ENCODE peak calls at places on chromosomes 3 and 15, in four cellular contexts. H is transverse colon, W is esophagus squamous epithelium, I is mucosa of descending colon. M is an unnamed sample. For H3K4me1, the result is how much of the 10 kb centered on the place peaks cover.

GRCh38 chr15:50353251-50353998 is 1.6 kb downstream of the GABPB1 start:
- DNase-seq in H (no peak), W (no peak), I (no peak), M (no peak)

GRCh38 chr15:27398631-27399030 is 427.6 kb downstream of the GABRG3 start:
- DNase-seq in H (no peak), W (no peak), I (no peak), M (no peak)

GRCh38 chr3:57952208-57952631 is 56.0 kb upstream of the FLNB start:
- DNase-seq in H (no peak), W (no peak), I (peak), M (no peak)

GRCh38 chr3:155548194-155548593 is 196.7 kb downstream of the PLCH1 start:
- DNase-seq in H (no peak), W (no peak), I (no peak), M (no peak)

GRCh38 chr15:33737687-33738606 is 230.3 kb upstream of the CHRM5 start:
- DNase-seq in H (peak), W (no peak), I (no peak), M (no peak)

GRCh38 chr15:78050851-78051250 is 26.7 kb downstream of the TBC1D2B start:
- DNase-seq in H (no peak), W (no peak), I (no peak), M (no peak)

GRCh38 chr3:43770426-43771103 is 79.8 kb downstream of the ABHD5 start:
- DNase-seq in H (peak), W (no peak), I (peak), M (peak)

GRCh38 chr15:92914103-92914499 is 14.0 kb downstream of the CHD2 start:
- DNase-seq in H (no peak), W (no peak), I (no peak), M (no peak)

GRCh38 chr3:10984371-10984896 is 8.1 kb upstream of the SLC6A1 start:
- DNase-seq in H (no peak), W (no peak), I (no peak), M (no peak)

GRCh38 chr3:50270422-50270831 is 1.5 kb downstream of the SEMA3B start:
- DNase-seq in H (no peak), W (no peak), I (peak), M (no peak)

GRCh38 chr3:178350763-178351162 is 185.5 kb upstream of the KCNMB2 start:
- DNase-seq in H (no peak), W (no peak), I (no peak), M (no peak)

GRCh38 chr3:141386611-141387110 is 18.4 kb downstream of the ZBTB38 start:
- DNase-seq in H (no peak), W (no peak), I (no peak), M (no peak)

GRCh38 chr3:64242435-64242834 is 17.2 kb upstream of the PRICKLE2 start:
- DNase-seq in H (no peak), W (no peak), I (no peak), M (no peak)

GRCh38 chr3:143970773-143971366 is 753 bp upstream of the DIPK2A start:
- DNase-seq in H (peak), W (peak), I (peak), M (peak)

GRCh38 chr3:39378092-39378491 is 5.1 kb upstream of the SLC25A38 start:
- DNase-seq in H (peak), W (no peak), I (no peak), M (peak)

GRCh38 chr3:81380234-81380633 is 381.2 kb downstream of the GBE1 start:
- DNase-seq in H (no peak), W (no peak), I (no peak), M (no peak)

GRCh38 chr3:157335677-157336076 is 101.0 kb upstream of the PTX3 start:
- DNase-seq in H (no peak), W (no peak), I (no peak), M (no peak)

GRCh38 chr3:183277260-183277659 is 24.2 kb downstream of the B3GNT5 start:
- DNase-seq in H (no peak), W (no peak), I (no peak), M (no peak)

GRCh38 chr15:80856400-80856799 is 77.2 kb downstream of the CEMIP start:
- DNase-seq in H (no peak), W (no peak), I (no peak), M (no peak)

GRCh38 chr3:79517766-79518413 is 249.9 kb downstream of the ROBO1 start:
- DNase-seq in H (no peak), W (no peak), I (no peak), M (no peak)

GRCh38 chr3:153513236-153513635 is 351.2 kb downstream of the RAP2B start:
- DNase-seq in H (no peak), W (no peak), I (no peak), M (no peak)

GRCh38 chr3:183298708-183299153 is 45.7 kb downstream of the B3GNT5 start:
- DNase-seq in H (peak), W (peak), I (peak), M (peak)

GRCh38 chr3:23900744-23901143 is 16.0 kb downstream of the NKIRAS1 start:
- DNase-seq in H (no peak), W (no peak), I (no peak), M (no peak)

GRCh38 chr15:31401282-31401681 is 74.6 kb downstream of the KLF13 start:
- DNase-seq in H (no peak), W (no peak), I (no peak), M (no peak)

GRCh38 chr15:55116636-55117035 is 80.1 kb downstream of the RSL24D1 start:
- DNase-seq in H (no peak), W (no peak), I (no peak), M (no peak)

GRCh38 chr15:92882697-92883642 is 17.2 kb upstream of the CHD2 start:
- DNase-seq in H (no peak), W (peak), I (peak), M (peak)

GRCh38 chr3:53171109-53171453 is 10.1 kb downstream of the PRKCD start:
- DNase-seq in H (no peak), W (no peak), I (no peak), M (no peak)

GRCh38 chr3:53171827-53172505 is 11.0 kb downstream of the PRKCD start:
- DNase-seq in H (no peak), W (no peak), I (no peak), M (no peak)

GRCh38 chr3:53173107-53173506 is 12.1 kb downstream of the PRKCD start:
- DNase-seq in H (no peak), W (no peak), I (no peak), M (no peak)

GRCh38 chr3:53175613-53176537 is 14.9 kb downstream of the PRKCD start:
- DNase-seq in H (no peak), W (no peak), I (no peak), M (no peak)

DNA sequence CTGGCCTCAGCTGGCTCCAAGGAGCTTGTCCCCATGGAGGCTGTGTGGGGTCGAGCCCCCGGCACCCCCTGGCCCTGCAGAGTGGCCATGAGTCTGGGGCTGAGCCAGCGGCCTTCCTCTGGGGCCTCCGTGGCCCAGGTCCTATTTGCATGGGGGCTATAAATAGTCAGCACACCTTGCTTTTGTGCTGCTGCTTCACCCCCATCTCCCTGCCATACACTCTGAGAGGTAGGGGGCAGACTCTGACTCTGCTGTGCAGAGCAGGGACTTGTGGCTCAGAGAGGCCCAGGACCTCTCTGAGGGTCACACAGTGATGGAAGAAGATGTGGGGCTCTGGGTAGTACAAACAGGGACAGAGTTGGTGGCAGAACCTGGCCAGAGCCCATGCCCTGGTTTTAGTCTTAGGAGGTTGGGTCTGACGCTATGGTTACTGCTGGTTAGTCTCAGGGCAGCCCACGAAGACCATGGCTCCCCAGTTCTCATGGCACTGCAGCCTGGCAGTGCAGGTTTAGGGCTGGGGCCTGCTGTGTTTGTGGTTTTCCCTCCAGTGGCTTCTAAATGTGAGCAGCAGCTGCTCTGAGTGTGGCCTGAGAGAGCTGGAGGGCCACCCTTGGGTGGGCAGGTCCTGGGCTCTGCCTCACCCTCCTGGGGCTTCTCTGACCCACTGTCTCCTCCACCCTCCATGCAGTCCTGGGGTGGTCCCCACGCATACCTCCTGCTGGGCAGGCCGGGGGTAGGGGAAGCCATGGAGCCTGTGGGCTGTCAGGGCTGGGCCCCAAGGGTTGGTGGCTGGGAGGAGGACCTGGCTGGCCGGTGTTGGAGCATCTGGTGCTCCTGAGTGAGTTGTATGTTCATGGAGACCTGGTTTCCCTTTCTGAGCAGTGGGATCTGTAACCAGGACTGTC is 13.6 kb downstream of the PRKCD start:
- DNase-seq in H (peak), W (no peak), I (no peak), M (no peak)
- H3K4me1 ChIP-seq in H (under half), W (under half), I (under half), M (under half)

GRCh38 chr15:48674876-48675275 is 29.4 kb upstream of the FBN1 start:
- DNase-seq in H (no peak), W (no peak), I (no peak), M (no peak)

GRCh38 chr15:48675436-48675835 is 29.9 kb upstream of the FBN1 start:
- DNase-seq in H (no peak), W (no peak), I (no peak), M (no peak)

GRCh38 chr15:48671381-48672022 is 26.0 kb upstream of the FBN1 start:
- DNase-seq in H (no peak), W (no peak), I (no peak), M (no peak)

GRCh38 chr15:48667701-48668100 is 22.2 kb upstream of the FBN1 start:
- DNase-seq in H (no peak), W (no peak), I (no peak), M (no peak)

DNA sequence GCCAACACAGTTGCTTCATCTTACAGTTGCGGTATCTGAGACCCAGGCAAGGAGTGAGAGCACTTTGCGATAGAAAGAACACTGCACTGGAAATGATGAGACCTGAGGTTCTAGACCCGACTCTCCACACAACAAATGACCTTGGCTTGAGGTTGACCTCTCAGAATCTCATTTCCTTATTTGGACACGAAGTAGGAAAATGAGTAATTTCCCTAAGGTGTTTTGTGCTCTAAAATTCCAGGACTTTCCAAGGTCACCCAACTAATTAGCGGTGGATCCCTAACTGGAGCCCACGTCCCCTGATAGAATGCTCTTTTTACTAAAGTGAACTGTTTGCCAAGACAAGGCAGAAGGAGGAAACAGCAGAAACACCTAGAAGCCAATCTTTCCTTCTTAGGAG is 26.7 kb upstream of the FBN1 start:
- DNase-seq in H (no peak), W (no peak), I (no peak), M (no peak)
- H3K4me1 ChIP-seq in H (under half), W (under half), I (under half), M (under half)

GRCh38 chr15:91865486-91865885 is 12.0 kb downstream of the SLCO3A1 start:
- DNase-seq in H (no peak), W (no peak), I (no peak), M (no peak)
- H3K4me1 ChIP-seq in H (under half), W (under half), I (under half), M (under half)

GRCh38 chr3:124283644-124284008 is 291.7 kb upstream of the ROPN1 start:
- DNase-seq in H (no peak), W (no peak), I (no peak), M (no peak)
- H3K4me1 ChIP-seq in H (under half), W (under half), I (under half), M (under half)

DNA sequence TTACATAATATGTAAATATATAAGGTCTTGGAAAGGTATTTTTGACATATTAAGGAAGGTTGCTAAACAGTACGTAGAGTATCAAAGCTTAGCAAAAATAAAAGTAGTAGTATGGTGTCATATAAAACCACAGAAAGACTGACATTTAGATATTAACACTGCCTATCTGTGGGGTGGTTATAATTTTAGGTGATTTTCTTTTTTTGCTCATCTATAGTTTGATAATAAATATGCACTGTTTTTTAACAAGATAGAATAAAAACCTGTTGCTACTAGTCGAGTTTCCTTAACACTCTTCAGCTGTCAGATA is 40.7 kb downstream of the ETV5 start:
- DNase-seq in H (no peak), W (no peak), I (no peak), M (no peak)
- H3K4me1 ChIP-seq in H (under half), W (under half), I (under half), M (under half)

M was measured in right lobe of liver.